ENCODE peak calls at places on chromosomes 13 and 19, in nine cellular contexts. X, U, N, J, D, F, S, T and E are unnamed samples.

GRCh38 chr13:40668335-40668734 is 1.9 kb upstream of the FOXO1 start:
- DNase-seq in J (no peak), D (peak; percentile 18), F (no peak), N (peak; percentile 92), U (no peak), S (no peak), X (peak; percentile 47), T (no peak), E (no peak)

GRCh38 chr13:79442221-79442620 is 36.2 kb upstream of the RBM26 start:
- DNase-seq in S (no peak), T (no peak), D (no peak), X (no peak), N (no peak), U (no peak), F (no peak), J (no peak), E (no peak)

GRCh38 chr19:28022506-28022905 is 1190.4 kb downstream of the UQCRFS1 start:
- DNase-seq in N (peak; percentile 55), T (no peak), U (no peak), D (no peak), X (no peak), J (no peak), S (no peak), F (no peak), E (no peak)

GRCh38 chr13:44236370-44236769 is 137.3 kb upstream of the SERP2 start:
- DNase-seq in U (no peak), T (peak; percentile 84), X (no peak), J (no peak), D (no peak), N (no peak), S (no peak), F (no peak), E (peak; percentile 63)

GRCh38 chr13:109226631-109227030 is 559.8 kb downstream of the IRS2 start:
- DNase-seq in T (peak; percentile 17), J (no peak), D (no peak), F (no peak), N (no peak), U (no peak), X (no peak), S (no peak), E (no peak)

GRCh38 chr13:50589651-50590054 is 253.8 kb downstream of the DLEU7 start:
- DNase-seq in N (no peak), T (peak; percentile 95), J (no peak), F (no peak), X (peak; percentile 9), U (no peak), D (no peak), S (no peak), E (peak; percentile 77)

GRCh38 chr13:47675871-47676270 is 325.2 kb downstream of the SUCLA2 start:
- DNase-seq in U (no peak), J (no peak), T (no peak), S (no peak), F (no peak), N (no peak), D (no peak), X (no peak), E (no peak)

GRCh38 chr19:42095814-42096230 is 19.9 kb downstream of the ZNF574 start:
- DNase-seq in D (no peak), N (no peak), U (no peak), S (no peak), F (peak; percentile 29), J (no peak), X (no peak), T (no peak), E (no peak)

GRCh38 chr19:17863520-17864182 is 3.9 kb downstream of the RPL18A start:
- DNase-seq in F (no peak), U (no peak), T (no peak), J (no peak), N (no peak), S (no peak), X (no peak), D (no peak), E (peak; percentile 91)

DNA sequence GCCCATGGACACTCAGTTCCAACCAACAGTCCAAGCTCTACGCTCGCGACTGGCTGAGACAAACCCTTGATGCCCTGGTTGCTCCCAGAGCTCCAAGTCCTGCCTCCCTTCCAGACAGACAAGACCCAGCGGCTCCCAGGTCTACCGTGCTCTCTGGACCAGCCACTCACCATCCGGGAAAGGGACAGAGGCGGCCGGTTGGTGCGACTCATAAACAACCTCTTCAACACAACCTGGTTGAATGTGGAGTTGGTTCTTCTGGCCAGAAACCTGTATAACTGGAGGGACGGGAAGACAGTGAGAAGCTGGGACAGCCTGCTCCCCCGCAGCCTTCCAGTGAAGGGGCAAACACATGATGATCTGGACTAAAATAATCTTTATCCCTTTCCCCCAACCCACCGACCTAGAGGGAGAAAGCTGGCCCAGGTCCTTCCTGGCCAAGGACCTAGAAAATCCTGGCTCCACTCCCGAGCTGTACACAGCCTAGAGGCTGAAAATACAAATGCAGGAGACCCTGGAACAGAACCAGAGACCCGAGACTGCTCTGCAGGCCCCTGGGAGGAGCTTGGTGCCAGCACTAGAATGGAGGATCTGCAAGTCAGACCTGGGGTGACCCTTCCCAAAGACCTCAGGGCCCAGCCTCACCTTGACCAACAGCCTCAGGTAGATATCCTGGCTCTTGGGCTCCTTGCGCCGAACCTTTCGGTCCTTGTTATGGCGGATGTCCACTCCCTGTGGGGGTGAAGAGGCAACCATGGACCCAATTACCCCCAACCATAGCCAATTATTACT is 1.6 kb downstream of the RPL18 start:
- DNase-seq in F (no peak), D (no peak), J (no peak), U (no peak), X (no peak), T (no peak), S (no peak), N (no peak), E (peak; percentile 34)
- TF ChIP-seq CTCF in F (no peak), D (no peak), J (no peak), U (no peak), X (no peak), T (peak; percentile 1), S (no peak), N (no peak), E (no peak)

DNA sequence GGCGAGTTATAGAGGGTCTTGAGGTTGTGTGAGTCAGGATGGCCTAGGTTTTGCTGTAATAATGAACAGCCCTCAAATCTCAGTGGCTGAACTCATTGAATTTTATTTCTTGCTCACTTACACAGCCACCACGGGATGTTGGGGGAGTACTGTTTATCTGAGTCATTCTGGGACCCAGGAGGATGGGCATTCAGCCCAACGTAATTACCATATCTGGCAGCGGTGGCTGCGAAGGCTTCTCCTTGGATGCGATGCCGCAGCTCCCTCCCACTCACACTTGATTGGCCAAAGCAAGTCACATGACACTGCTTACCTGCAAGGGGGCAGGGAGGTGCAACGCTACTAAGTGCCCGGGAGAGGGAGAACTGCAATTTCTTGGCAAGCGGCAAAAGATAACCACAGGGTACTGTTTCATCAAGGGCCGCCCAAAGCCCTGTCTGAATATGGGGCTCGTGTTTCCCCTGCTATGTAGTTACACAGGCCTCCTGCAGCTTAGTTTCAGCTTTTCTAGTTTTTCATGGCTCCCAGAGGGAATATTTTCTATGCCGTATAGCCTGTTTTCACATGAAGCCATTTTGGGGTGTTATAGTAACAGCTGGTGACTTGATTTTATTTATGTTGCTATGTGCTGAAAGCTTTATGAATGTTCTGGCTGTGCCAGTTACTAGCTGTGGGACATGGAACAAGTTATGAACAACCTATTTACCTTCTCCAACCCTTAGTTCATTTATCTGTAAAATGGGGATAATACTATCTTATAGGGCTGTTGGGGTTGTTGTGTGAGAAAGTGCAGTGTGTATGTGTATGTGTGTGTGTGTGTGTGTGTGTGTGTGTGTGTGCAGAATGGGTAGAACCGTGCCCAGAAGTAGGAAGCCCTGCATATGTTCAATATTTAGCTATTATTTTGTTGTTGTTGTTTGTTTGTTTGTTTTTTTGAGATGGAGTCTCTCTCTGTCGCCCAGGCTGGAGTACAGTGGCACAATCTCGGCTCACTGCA is 20.1 kb downstream of the ZSWIM9 start:
- DNase-seq in S (no peak), J (no peak), X (peak; percentile 64), D (peak; percentile 57), F (peak; percentile 52), U (peak; percentile 85), N (no peak), T (peak; percentile 82), E (peak; percentile 67)
- TF ChIP-seq CTCF in S (no peak), J (no peak), X (no peak), D (no peak), F (peak; percentile 54), U (peak; percentile 55), N (no peak), T (no peak), E (no peak)

DNA sequence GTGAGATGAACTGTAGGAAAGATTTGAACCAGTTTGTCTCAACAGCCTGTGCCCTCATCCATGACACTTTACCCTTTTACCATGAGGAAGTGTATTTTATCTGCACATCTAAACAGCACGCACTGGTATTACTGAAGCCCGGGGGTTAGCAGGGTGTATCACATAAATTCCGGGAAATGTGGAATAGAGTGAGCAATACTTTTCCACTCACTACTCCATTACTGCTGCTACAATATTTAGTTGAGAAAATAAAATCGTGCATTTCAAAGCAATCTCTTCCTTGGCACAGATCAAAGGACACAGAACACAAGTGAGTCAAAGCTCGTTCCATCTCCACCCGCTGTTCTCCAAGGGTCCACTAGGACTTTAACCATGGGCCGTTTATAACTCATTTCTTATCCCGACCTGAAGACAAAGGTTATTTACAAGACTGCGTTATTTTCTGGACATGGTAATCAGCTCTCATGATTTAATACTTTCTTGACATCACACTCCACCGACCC is 35.2 kb downstream of the STK24 start:
- DNase-seq in F (no peak), T (peak; percentile 56), J (no peak), U (peak; percentile 35), X (no peak), D (no peak), N (no peak), S (no peak), E (no peak)
- TF ChIP-seq CTCF in F (no peak), T (peak; percentile 23), J (no peak), U (peak; percentile 17), X (no peak), D (no peak), N (no peak), S (no peak), E (no peak)

GRCh38 chr19:10742494-10742893 is 24.6 kb downstream of the DNM2 start:
- DNase-seq in S (no peak), U (no peak), D (no peak), F (no peak), T (no peak), J (no peak), X (no peak), N (no peak), E (no peak)

GRCh38 chr19:10736916-10737551 is 19.2 kb downstream of the DNM2 start:
- DNase-seq in D (no peak), U (no peak), S (no peak), N (no peak), F (no peak), J (no peak), X (no peak), T (no peak), E (no peak)

GRCh38 chr19:10744222-10744847 is 26.5 kb downstream of the DNM2 start:
- DNase-seq in F (no peak), D (no peak), U (no peak), S (no peak), X (no peak), J (no peak), T (no peak), N (no peak), E (no peak)

GRCh38 chr19:10737680-10738079 is 19.8 kb downstream of the DNM2 start:
- DNase-seq in X (no peak), F (no peak), D (no peak), J (no peak), U (no peak), T (no peak), N (no peak), S (no peak), E (no peak)

DNA sequence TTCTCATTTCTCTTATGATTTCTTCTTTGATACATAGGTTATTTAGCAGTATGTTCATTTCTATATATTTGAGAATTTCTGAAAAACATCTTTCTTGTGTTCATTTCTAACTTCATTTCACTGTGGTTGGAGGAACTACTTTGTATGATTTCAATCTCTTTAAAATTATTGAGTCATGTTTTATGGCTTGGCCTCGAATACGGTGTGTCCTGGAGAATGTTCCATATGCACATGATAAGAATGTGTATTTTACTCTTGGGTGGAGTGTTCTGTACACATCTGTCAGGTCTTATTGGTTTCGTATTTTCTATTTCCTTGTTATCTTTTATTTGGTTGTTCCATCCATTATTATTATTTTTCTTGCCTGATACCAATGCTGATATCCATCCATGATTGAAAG is 22.9 kb downstream of the DNM2 start:
- DNase-seq in T (no peak), J (no peak), S (no peak), U (no peak), X (no peak), F (no peak), N (no peak), D (no peak), E (no peak)
- TF ChIP-seq CTCF in T (no peak), J (no peak), S (no peak), U (no peak), X (no peak), F (no peak), N (no peak), D (no peak), E (no peak)